ENCODE peak calls at places on chromosome 9, in five cellular contexts. U is NCI-H774; B is Right ventricle myocardium superior; G is activated naive CD4-positive, alpha-beta T cell; T is HuH-7.5. M is an unnamed sample.
A peak's percentile ranks its signal among the peaks of the same experiment; 100 is the strongest.

GRCh38 chr9:4923580-4924544 is 61.2 kb upstream of the JAK2 start:
- DNase-seq in B (no peak), U (no peak), G (no peak), T (no peak), M (no peak)

GRCh38 chr9:135486267-135487065 is 6.9 kb downstream of the PPP1R26 start:
- DNase-seq in U (no peak), B (no peak), T (no peak), G (no peak), M (no peak)

GRCh38 chr9:124496075-124496893 is 10.9 kb downstream of the NR5A1 start:
- DNase-seq in G (no peak), T (no peak), B (no peak), U (no peak), M (no peak)

GRCh38 chr9:127344373-127344995 is 52.5 kb upstream of the SLC2A8 start:
- DNase-seq in T (no peak), U (no peak), G (no peak), B (no peak), M (no peak)

GRCh38 chr9:92966518-92966800 is 19.1 kb downstream of the FGD3 start:
- DNase-seq in G (no peak), T (no peak), B (no peak), U (no peak), M (no peak)

GRCh38 chr9:135258461-135258860 is 171.0 kb downstream of the OLFM1 start:
- DNase-seq in U (no peak), T (no peak), G (no peak), B (no peak), M (no peak)

GRCh38 chr9:94801685-94802084 is 75.2 kb downstream of the AOPEP start:
- DNase-seq in G (no peak), T (no peak), U (no peak), B (no peak), M (no peak)

GRCh38 chr9:129170229-129170628 is 7.8 kb downstream of the IER5L start:
- DNase-seq in U (no peak), G (no peak), T (no peak), B (no peak), M (no peak)

GRCh38 chr9:15211994-15212501 is 95.0 kb downstream of the TTC39B start:
- DNase-seq in G (no peak), T (no peak), U (no peak), B (no peak), M (no peak)

GRCh38 chr9:33167949-33168535 is 906 bp upstream of the B4GALT1 start:
- DNase-seq in G (peak; percentile 37), B (no peak), U (no peak), T (no peak), M (no peak)

GRCh38 chr9:78004478-78005229 is 27.0 kb downstream of the GNAQ start:
- DNase-seq in U (no peak), G (no peak), B (no peak), T (peak; percentile 39), M (no peak)

GRCh38 chr9:96619491-96620154 is at the start of gene CDC14B:
- DNase-seq in G (peak; percentile 51), U (peak; percentile 91), T (peak; percentile 95), B (peak; percentile 94), M (peak; percentile 96)

GRCh38 chr9:131627326-131627845 is 82.1 kb downstream of the PRRT1B start:
- DNase-seq in G (no peak), T (no peak), B (no peak), U (no peak), M (no peak)

GRCh38 chr9:126587187-126588185 is 26.2 kb upstream of the LMX1B start:
- DNase-seq in U (no peak), G (no peak), B (peak; percentile 89), T (no peak), M (no peak)

GRCh38 chr9:109424618-109425017 is 73.5 kb downstream of the PTPN3 start:
- DNase-seq in G (no peak), B (no peak), U (no peak), T (no peak), M (no peak)

GRCh38 chr9:86580688-86581087 is 226.5 kb upstream of the TUT7 start:
- DNase-seq in G (no peak), U (no peak), T (no peak), B (no peak), M (no peak)

M was measured in neural progenitor cell.